ENCODE peak calls at places on chromosome 10, in five cellular contexts. T is IMR-90, L is adrenal gland, D is A549, M is HCT116. G is an unnamed sample.
A peak's percentile ranks its signal among the peaks of the same experiment; 100 is the strongest.

GRCh38 chr10:95273393-95274312 is 17.1 kb downstream of the PDLIM1 start:
- DNase-seq in D (peak; percentile 81), L (peak; percentile 55), M (no peak), T (peak; percentile 94), G (no peak)

GRCh38 chr10:33559105-33559504 is 224.6 kb upstream of the NRP1 start:
- DNase-seq in T (peak; percentile 79), M (no peak), L (no peak), D (peak; percentile 5), G (no peak)

GRCh38 chr10:111511751-111512150 is 434.9 kb downstream of the ADRA2A start:
- DNase-seq in M (no peak), D (no peak), L (no peak), T (no peak), G (no peak)

GRCh38 chr10:28897617-28898464 is 220.5 kb downstream of the BAMBI start:
- DNase-seq in L (no peak), M (no peak), T (no peak), D (no peak), G (no peak)

GRCh38 chr10:77168161-77168560 is 469.4 kb downstream of the KCNMA1 start:
- DNase-seq in L (no peak), M (no peak), T (no peak), D (no peak), G (no peak)

GRCh38 chr10:80429521-80429966 is 21.2 kb downstream of the PRXL2A start:
- DNase-seq in L (peak; percentile 71), M (peak; percentile 76), T (no peak), D (peak; percentile 87), G (no peak)

GRCh38 chr10:12419279-12419847 is 70.0 kb downstream of the CAMK1D start:
- DNase-seq in D (peak; percentile 36), M (peak; percentile 79), L (no peak), T (peak; percentile 99), G (no peak)

GRCh38 chr10:30705086-30705624 is 75.6 kb upstream of the LYZL2 start:
- DNase-seq in L (no peak), T (no peak), D (no peak), M (no peak), G (no peak)

GRCh38 chr10:122310311-122311050 is 39.4 kb downstream of the BTBD16 start:
- DNase-seq in L (peak; percentile 74), D (peak; percentile 93), T (no peak), M (no peak), G (peak; percentile 62)

GRCh38 chr10:100000109-100000502 is 9.6 kb downstream of the DNMBP start:
- DNase-seq in M (no peak), T (no peak), L (no peak), D (no peak), G (no peak)

GRCh38 chr10:110901954-110902819 is 16.8 kb downstream of the BBIP1 start:
- DNase-seq in L (no peak), M (peak; percentile 48), D (peak; percentile 47), T (peak; percentile 80), G (no peak)

GRCh38 chr10:36380538-36380937 is 738.4 kb upstream of the FZD8 start:
- DNase-seq in T (no peak), M (no peak), L (no peak), D (no peak), G (no peak)

GRCh38 chr10:74593470-74593869 is 232.9 kb upstream of the KAT6B start:
- DNase-seq in L (no peak), D (no peak), M (no peak), T (peak; percentile 86), G (no peak)

GRCh38 chr10:20767028-20767427 is 130.1 kb downstream of the NEBL start:
- DNase-seq in D (no peak), T (peak; percentile 4), M (no peak), L (no peak), G (no peak)

GRCh38 chr10:13705526-13706169 is 118.9 kb downstream of the PRPF18 start:
- DNase-seq in L (no peak), M (no peak), D (no peak), T (no peak), G (no peak)

GRCh38 chr10:75469018-75469616 is 37.7 kb downstream of the LRMDA start:
- DNase-seq in D (peak; percentile 78), M (no peak), T (peak; percentile 84), L (peak; percentile 90), G (no peak)

GRCh38 chr10:61973923-61974322 is 72.4 kb downstream of the ARID5B start:
- DNase-seq in M (no peak), D (no peak), T (no peak), L (no peak), G (no peak)

GRCh38 chr10:3415878-3416605 is 243.5 kb upstream of the PITRM1 start:
- DNase-seq in L (no peak), D (no peak), M (no peak), T (no peak), G (peak; percentile 49)

GRCh38 chr10:104580321-104580720 is 60.8 kb upstream of the SORCS3 start:
- DNase-seq in D (no peak), L (no peak), T (peak; percentile 38), M (no peak), G (no peak)

GRCh38 chr10:50544095-50544856 is 79.5 kb downstream of the SGMS1 start:
- DNase-seq in M (no peak), L (no peak), T (no peak), D (no peak), G (no peak)

GRCh38 chr10:1485357-1485756 is 252.0 kb downstream of the ADARB2 start:
- DNase-seq in T (no peak), M (no peak), L (no peak), D (no peak), G (no peak)

GRCh38 chr10:90912176-90912575 is 8.7 kb downstream of the ANKRD1 start:
- DNase-seq in L (no peak), T (no peak), D (no peak), M (no peak), G (no peak)

GRCh38 chr10:11504566-11505285 is 106.7 kb downstream of the USP6NL start:
- DNase-seq in D (no peak), L (no peak), M (no peak), T (no peak), G (no peak)

GRCh38 chr10:104293021-104293420 is 24.0 kb downstream of the GSTO2 start:
- DNase-seq in T (peak; percentile 82), D (no peak), M (no peak), L (no peak), G (no peak)

GRCh38 chr10:131676971-131677421 is 223.8 kb upstream of the PPP2R2D start:
- DNase-seq in D (no peak), T (no peak), L (no peak), M (no peak), G (no peak)
- TF ChIP-seq POLR2A in D (no peak), T (no peak), L (no peak), M (no peak), G (no peak)

GRCh38 chr10:133276435-133277201 is at the start of gene ADAM8:
- DNase-seq in L (peak; percentile 58), M (no peak), T (no peak), D (no peak), G (peak; percentile 59)
- TF ChIP-seq POLR2A in L (no peak), M (no peak), T (no peak), D (no peak), G (no peak)

GRCh38 chr10:89547853-89548513 is 12.6 kb upstream of the SLC16A12 start:
- DNase-seq in D (no peak), M (no peak), L (no peak), T (no peak), G (no peak)
- TF ChIP-seq POLR2A in D (no peak), M (no peak), L (no peak), T (no peak), G (no peak)

GRCh38 chr10:68599754-68600040 is 39.6 kb downstream of the TET1 start:
- DNase-seq in D (no peak), L (no peak), M (no peak), T (no peak), G (no peak)

GRCh38 chr10:68602434-68602833 is 42.3 kb downstream of the TET1 start:
- DNase-seq in L (no peak), T (no peak), M (no peak), D (no peak), G (no peak)

GRCh38 chr10:68601490-68602265 is 41.5 kb downstream of the TET1 start:
- DNase-seq in T (no peak), D (no peak), M (no peak), L (no peak), G (no peak)

GRCh38 chr10:68598978-68599753 is 39.0 kb downstream of the TET1 start:
- DNase-seq in L (peak; percentile 28), D (no peak), T (peak; percentile 43), M (no peak), G (peak; percentile 64)

DNA sequence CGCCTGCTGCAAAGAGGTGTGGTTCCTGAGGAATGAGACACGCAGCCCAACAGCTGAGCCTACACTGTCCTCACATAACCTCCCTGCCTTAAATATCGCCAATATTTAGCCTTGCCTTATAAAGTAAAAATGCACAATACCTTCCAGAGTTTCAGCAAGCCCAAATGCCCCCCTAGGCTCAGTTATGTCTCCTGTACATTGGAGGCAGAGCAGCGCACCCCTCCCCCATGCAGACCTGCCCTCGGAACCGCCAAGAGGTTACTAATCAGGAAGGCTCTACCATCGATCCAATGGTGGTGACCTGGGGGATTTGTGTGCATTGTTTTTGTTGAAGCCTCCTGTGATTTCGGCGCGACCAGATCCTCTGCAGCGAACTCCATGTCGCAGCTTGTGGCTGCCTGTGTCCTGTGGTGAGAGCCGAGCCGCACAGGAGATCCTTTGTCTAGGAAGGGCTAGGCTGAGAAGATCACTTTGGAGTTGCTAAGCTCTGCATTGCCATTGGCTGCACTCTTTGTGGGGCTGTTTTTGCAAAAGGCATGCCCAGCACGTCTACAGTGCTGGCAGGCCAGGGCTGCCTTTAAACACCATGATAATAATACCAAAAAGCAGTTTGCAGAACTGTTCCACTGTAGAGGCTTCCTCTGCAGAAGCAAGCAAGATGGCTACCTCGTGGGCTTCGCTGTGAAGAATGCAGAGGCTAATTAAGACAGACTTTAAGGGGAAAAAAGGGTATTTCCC is 40.1 kb downstream of the TET1 start:
- DNase-seq in M (peak; percentile 70), L (peak; percentile 75), D (peak; percentile 74), T (peak; percentile 87), G (peak; percentile 66)
- TF ChIP-seq POLR2A in M (peak; percentile 21), L (peak; percentile 61), D (peak; percentile 52), T (no peak), G (no peak)

GRCh38 chr10:119028900-119029612 is 458 bp upstream of the NANOS1 start:
- DNase-seq in D (peak; percentile 88), T (peak; percentile 81), L (peak; percentile 91), M (peak; percentile 85), G (peak; percentile 88)
- TF ChIP-seq POLR2A in D (no peak), T (no peak), L (no peak), M (no peak), G (no peak)

DNA sequence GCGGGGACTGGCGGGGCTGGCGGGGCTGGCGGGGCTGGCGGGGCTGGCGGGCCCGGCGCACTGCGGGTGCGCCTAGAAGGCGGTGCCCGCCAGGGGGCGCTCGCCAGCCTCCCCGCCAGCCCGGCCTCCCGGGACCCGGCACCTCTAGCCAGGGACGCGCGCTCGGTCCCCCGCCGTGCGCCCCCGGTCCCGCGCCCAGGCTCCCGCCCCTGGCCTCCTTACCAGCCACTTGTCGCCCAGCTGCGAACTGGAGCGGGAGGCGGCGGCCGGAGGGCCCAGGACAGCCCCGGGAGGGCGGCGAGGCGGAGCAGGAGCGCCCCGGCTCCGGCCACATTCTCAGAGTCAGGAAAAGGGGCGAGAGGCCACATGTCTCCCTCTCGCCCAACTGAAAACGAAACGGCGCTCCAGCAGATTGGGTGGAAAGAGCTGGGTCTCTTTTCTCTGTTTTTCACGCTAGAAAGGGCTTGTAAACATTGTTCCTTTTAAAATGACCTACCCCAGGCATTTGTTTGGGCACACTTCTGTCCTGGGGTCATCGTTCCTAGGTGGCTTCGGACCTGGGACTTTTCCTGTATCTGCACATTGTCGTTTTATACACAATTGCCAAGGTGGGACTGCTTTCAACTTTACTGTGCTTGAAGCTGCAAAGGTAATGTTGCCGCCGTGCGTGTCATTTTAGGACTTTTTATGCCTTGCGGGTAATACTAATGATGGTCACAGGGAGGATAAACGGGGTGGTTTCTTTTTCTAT is 378 bp upstream of the PRKCQ start:
- DNase-seq in T (peak; percentile 47), D (peak; percentile 78), L (peak; percentile 78), M (peak; percentile 22), G (no peak)
- TF ChIP-seq POLR2A in T (no peak), D (peak; percentile 70), L (peak; percentile 41), M (no peak), G (no peak)

G was measured in suprapubic skin.